ENCODE peak calls at places on chromosomes 1 and 21, in four cellular contexts. One of them, this sample, is unnamed.

GRCh38 chr21:24045775-24046215 is 1561.5 kb downstream of the MRPL39 start:
- DNase-seq in suprapubic skin: peak; percentile 80
- DNase-seq in testis: peak; percentile 85
- DNase-seq in PC-3: peak; percentile 90
- DNase-seq in this sample: peak; percentile 97

GRCh38 chr1:116254776-116255175 is 118.3 kb upstream of the ATP1A1 start:
- DNase-seq in suprapubic skin: no peak
- DNase-seq in PC-3: no peak
- DNase-seq in testis: no peak
- DNase-seq in this sample: no peak

GRCh38 chr1:50266509-50266908 is 156.7 kb downstream of the DMRTA2 start:
- DNase-seq in suprapubic skin: no peak
- DNase-seq in PC-3: no peak
- DNase-seq in testis: no peak
- DNase-seq in this sample: peak; percentile 31

GRCh38 chr1:11434506-11434905 is 44.4 kb upstream of the DISP3 start:
- DNase-seq in suprapubic skin: no peak
- DNase-seq in PC-3: no peak
- DNase-seq in testis: no peak
- DNase-seq in this sample: no peak

GRCh38 chr1:23657659-23658275 is 33.8 kb upstream of the RPL11 start:
- DNase-seq in testis: peak; percentile 50
- DNase-seq in suprapubic skin: no peak
- DNase-seq in PC-3: peak; percentile 49
- DNase-seq in this sample: peak; percentile 29

GRCh38 chr21:29386803-29387202 is 88.1 kb downstream of the BACH1 start:
- DNase-seq in PC-3: peak; percentile 67
- DNase-seq in testis: no peak
- DNase-seq in suprapubic skin: no peak
- DNase-seq in this sample: no peak

GRCh38 chr21:45126983-45127382 is 52.6 kb downstream of the ADARB1 start:
- DNase-seq in PC-3: no peak
- DNase-seq in testis: no peak
- DNase-seq in suprapubic skin: no peak
- DNase-seq in this sample: no peak

GRCh38 chr1:82562448-82562847 is 761.7 kb downstream of the ADGRL2 start:
- DNase-seq in suprapubic skin: no peak
- DNase-seq in testis: no peak
- DNase-seq in PC-3: peak; percentile 8
- DNase-seq in this sample: peak; percentile 18

GRCh38 chr1:93680121-93681094 is 1.2 kb downstream of the BCAR3 start:
- DNase-seq in PC-3: peak; percentile 82
- DNase-seq in testis: peak; percentile 94
- DNase-seq in suprapubic skin: peak; percentile 91
- DNase-seq in this sample: peak; percentile 88

GRCh38 chr1:34695580-34695979 is 59.3 kb upstream of the GJB5 start:
- DNase-seq in testis: no peak
- DNase-seq in suprapubic skin: no peak
- DNase-seq in PC-3: no peak
- DNase-seq in this sample: no peak

GRCh38 chr1:244920911-244921310 is 56.6 kb upstream of the HNRNPU start:
- DNase-seq in PC-3: no peak
- DNase-seq in testis: no peak
- DNase-seq in suprapubic skin: no peak
- DNase-seq in this sample: no peak

GRCh38 chr1:14590781-14591180 is 7.7 kb upstream of the KAZN start:
- DNase-seq in testis: no peak
- DNase-seq in PC-3: no peak
- DNase-seq in suprapubic skin: no peak
- DNase-seq in this sample: no peak

GRCh38 chr1:229221106-229222019 is 49.5 kb upstream of the RAB4A start:
- DNase-seq in PC-3: peak; percentile 97
- DNase-seq in testis: no peak
- DNase-seq in suprapubic skin: no peak
- DNase-seq in this sample: peak; percentile 58

GRCh38 chr1:161492827-161493226 is 12.4 kb upstream of the FCGR2A start:
- DNase-seq in PC-3: no peak
- DNase-seq in suprapubic skin: no peak
- DNase-seq in testis: no peak
- DNase-seq in this sample: no peak

GRCh38 chr1:226215239-226215638 is 8.2 kb upstream of the MIXL1 start:
- DNase-seq in PC-3: no peak
- DNase-seq in suprapubic skin: no peak
- DNase-seq in testis: no peak
- DNase-seq in this sample: no peak

GRCh38 chr21:28454978-28455600 is 537.6 kb downstream of the LTN1 start:
- DNase-seq in testis: no peak
- DNase-seq in PC-3: no peak
- DNase-seq in suprapubic skin: no peak
- DNase-seq in this sample: peak; percentile 71

GRCh38 chr1:1920608-1921458 is 1.8 kb upstream of the TMEM52 start:
- DNase-seq in testis: no peak
- DNase-seq in suprapubic skin: peak; percentile 80
- DNase-seq in PC-3: no peak
- DNase-seq in this sample: no peak

GRCh38 chr1:177659259-177659658 is 310.6 kb downstream of the SEC16B start:
- DNase-seq in PC-3: no peak
- DNase-seq in testis: no peak
- DNase-seq in suprapubic skin: no peak
- DNase-seq in this sample: no peak

GRCh38 chr1:31593770-31594632 is 17.7 kb downstream of the TINAGL1 start:
- DNase-seq in PC-3: peak; percentile 90
- DNase-seq in suprapubic skin: no peak
- DNase-seq in testis: peak; percentile 91
- DNase-seq in this sample: peak; percentile 57

GRCh38 chr1:169892819-169893644 is 664 bp downstream of the SCYL3 start:
- DNase-seq in testis: peak; percentile 40
- DNase-seq in PC-3: no peak
- DNase-seq in suprapubic skin: peak; percentile 83
- DNase-seq in this sample: peak; percentile 39

GRCh38 chr1:224059897-224060462 is 53.9 kb upstream of the FBXO28 start:
- DNase-seq in PC-3: no peak
- DNase-seq in testis: no peak
- DNase-seq in suprapubic skin: no peak
- DNase-seq in this sample: no peak

GRCh38 chr1:24865587-24865986 is 64.5 kb downstream of the RUNX3 start:
- DNase-seq in testis: no peak
- DNase-seq in PC-3: no peak
- DNase-seq in suprapubic skin: no peak
- DNase-seq in this sample: no peak

GRCh38 chr1:222167111-222167510 is 380.8 kb downstream of the HHIPL2 start:
- DNase-seq in testis: peak; percentile 45
- DNase-seq in suprapubic skin: no peak
- DNase-seq in PC-3: peak; percentile 85
- DNase-seq in this sample: peak; percentile 87

DNA sequence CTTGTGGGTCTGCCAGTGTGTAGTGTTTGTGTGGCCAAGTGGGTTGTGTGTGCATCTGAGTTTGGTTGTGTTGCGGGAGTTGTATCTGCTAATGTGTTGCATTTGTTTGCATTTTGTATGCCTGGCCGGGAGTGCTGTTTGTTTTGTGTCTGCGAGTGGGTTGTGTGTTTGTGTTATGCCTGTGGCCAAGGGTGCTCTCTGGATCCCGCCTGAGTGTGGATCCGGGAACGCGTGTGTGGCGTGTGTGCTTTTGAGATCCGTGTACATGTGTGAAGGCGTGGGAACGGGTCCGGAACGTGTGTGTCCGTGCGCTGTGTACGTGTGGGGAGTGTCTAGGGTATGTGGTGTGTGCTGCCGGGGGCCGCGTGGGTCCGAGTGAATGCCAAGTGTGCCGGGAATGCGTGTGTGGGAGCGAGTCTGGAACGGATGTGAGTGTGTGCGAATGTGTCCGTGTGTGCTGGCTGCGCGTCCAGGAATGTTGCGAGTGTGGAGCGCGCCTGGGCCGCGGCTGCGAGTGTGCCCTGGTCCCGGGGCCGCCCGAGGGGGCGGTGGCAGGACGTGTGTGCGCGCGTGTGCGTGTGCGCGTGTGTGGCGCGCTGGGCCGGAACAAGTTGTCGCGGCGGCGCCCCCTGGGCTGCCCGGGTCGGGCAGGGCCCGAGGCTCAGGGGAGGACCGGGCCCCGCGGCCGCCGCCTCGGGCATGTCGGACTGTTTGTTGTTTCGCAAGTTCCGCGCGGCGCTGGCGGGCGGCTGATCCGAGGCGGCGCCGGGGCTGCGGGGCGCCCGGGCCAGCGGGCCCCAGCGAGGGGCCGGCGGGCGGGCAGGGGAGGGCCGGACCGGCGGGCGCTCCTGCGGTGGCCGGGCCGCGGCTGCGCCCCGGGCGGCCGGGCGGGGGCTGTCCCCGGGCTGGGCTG is 927 bp downstream of the PTPRU start:
- DNase-seq in testis: peak; percentile 28
- DNase-seq in PC-3: peak; percentile 31
- DNase-seq in suprapubic skin: no peak
- DNase-seq in this sample: peak; percentile 37
- TF ChIP-seq CTCF in testis: no peak
- TF ChIP-seq CTCF in PC-3: no peak
- TF ChIP-seq CTCF in suprapubic skin: no peak
- TF ChIP-seq CTCF in this sample: no peak

DNA sequence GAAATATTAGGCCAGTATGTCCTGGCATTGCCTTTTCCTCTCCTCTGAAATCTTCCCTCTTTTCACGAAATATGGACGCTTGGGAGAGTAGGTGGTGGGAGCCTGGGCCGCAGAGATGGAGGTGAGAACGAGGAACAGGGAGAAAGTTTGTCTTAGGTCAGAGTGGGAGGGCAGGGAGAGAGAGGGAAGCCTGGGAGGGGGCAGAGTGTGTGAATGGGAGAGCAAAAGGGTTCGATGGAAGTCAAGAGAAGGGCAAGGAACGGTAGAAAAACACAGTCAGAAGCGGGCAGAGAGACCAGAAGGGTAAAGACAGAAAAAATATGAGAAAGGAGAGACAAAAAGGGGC is 1.2 kb downstream of the TRABD2B start:
- DNase-seq in PC-3: no peak
- DNase-seq in suprapubic skin: no peak
- DNase-seq in testis: no peak
- DNase-seq in this sample: no peak
- H3K4me3 ChIP-seq in PC-3: peak overlapping the region; percentile 62
- H3K4me3 ChIP-seq in suprapubic skin: peak overlapping the region; percentile 80
- H3K4me3 ChIP-seq in testis: peak overlapping the region; percentile 67
- H3K4me3 ChIP-seq in this sample: peak overlapping the region; percentile 28

GRCh38 chr1:40855513-40855912 is 6.7 kb downstream of the CITED4 start:
- DNase-seq in testis: no peak
- DNase-seq in PC-3: no peak
- DNase-seq in suprapubic skin: no peak
- DNase-seq in this sample: no peak
- TF ChIP-seq CTCF in testis: no peak
- TF ChIP-seq CTCF in PC-3: peak; percentile 53
- TF ChIP-seq CTCF in suprapubic skin: no peak
- TF ChIP-seq CTCF in this sample: peak; percentile 46

DNA sequence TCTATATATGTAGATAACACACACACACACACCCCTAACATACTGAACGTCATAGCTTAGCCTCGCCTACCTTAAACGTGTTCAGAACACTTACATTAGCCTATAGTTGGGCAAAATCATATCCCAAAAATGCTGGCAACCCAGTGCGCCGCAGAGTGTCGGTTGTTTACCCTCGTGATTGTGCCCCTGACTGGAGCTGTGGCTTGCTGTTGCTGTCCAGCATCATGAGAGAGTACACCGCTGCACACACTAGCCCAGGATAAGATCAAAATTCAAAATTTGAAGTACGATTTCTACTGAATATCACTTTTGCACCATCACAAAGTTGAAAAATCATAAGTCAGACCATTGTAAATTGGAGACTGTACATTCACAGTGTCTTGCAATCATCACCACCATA is 73.1 kb upstream of the COG2 start:
- DNase-seq in PC-3: no peak
- DNase-seq in suprapubic skin: no peak
- DNase-seq in testis: no peak
- DNase-seq in this sample: no peak
- H3K4me3 ChIP-seq in PC-3: no peak overlapping the region
- H3K4me3 ChIP-seq in suprapubic skin: no peak overlapping the region
- H3K4me3 ChIP-seq in testis: no peak overlapping the region
- H3K4me3 ChIP-seq in this sample: no peak overlapping the region

DNA sequence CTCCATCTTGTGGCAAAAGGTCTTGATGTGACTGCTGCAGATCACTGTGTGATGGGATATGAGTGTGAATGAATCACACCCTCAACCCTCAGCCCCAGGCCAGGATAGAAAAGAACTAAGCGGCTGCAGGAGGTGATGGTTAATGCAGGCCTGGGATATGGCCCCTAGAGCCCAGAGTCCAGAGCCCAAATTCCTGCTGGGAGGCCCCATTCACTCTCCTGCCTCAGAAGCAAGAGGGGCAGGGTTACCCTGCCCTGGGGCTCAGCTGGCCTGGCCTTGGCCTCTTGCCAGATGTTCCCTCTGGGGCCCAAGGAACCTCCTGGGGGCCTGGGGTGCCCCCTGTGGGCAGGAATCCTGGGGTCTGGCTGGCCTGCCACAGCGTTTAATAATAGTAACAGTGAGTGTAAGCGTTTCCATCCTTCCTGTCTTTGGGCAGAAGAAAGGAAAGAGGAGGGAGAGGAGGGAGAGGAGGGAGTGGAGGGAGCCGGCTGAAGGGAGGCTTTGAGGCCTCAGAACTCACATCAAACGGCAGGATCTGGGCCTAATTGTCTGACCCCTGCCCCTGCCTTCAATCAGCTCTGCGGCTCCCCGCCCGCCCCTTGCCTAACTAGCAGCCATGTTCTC is 26.2 kb downstream of the DMAP1 start:
- DNase-seq in suprapubic skin: no peak
- DNase-seq in testis: peak; percentile 67
- DNase-seq in PC-3: peak; percentile 37
- DNase-seq in this sample: peak; percentile 40
- TF ChIP-seq CTCF in suprapubic skin: no peak
- TF ChIP-seq CTCF in testis: no peak
- TF ChIP-seq CTCF in PC-3: no peak
- TF ChIP-seq CTCF in this sample: peak; percentile 42